ENCODE peak calls at places on chromosomes 16 and 17, in four cellular contexts. I, D, F and K are unnamed samples.

GRCh38 chr16:13996778-13997288 is 74.3 kb upstream of the MRTFB start:
- DNase-seq in I (no peak), D (no peak), F (no peak), K (no peak)

GRCh38 chr17:45341389-45342158 is 24.8 kb upstream of the MAP3K14 start:
- DNase-seq in I (peak), D (no peak), F (no peak), K (peak)

GRCh38 chr16:55328611-55329569 is 4.9 kb downstream of the IRX6 start:
- DNase-seq in I (no peak), D (no peak), F (no peak), K (no peak)

GRCh38 chr16:11210260-11210659 is 45.7 kb downstream of the SOCS1 start:
- DNase-seq in I (no peak), D (no peak), F (no peak), K (no peak)

GRCh38 chr16:66159987-66160386 is 206.5 kb upstream of the CDH5 start:
- DNase-seq in I (no peak), D (no peak), F (no peak), K (no peak)

GRCh38 chr16:57528499-57529323 is 7.7 kb downstream of the CCDC102A start:
- DNase-seq in I (peak), D (no peak), F (no peak), K (peak)

GRCh38 chr17:7835818-7836595 is 2.0 kb downstream of the KDM6B start:
- DNase-seq in I (peak), D (no peak), F (no peak), K (no peak)

GRCh38 chr17:47812146-47812920 is 9.3 kb downstream of the OSBPL7 start:
- DNase-seq in I (no peak), D (no peak), F (no peak), K (no peak)

GRCh38 chr17:70208825-70209555 is 39.7 kb downstream of the KCNJ2 start:
- DNase-seq in I (no peak), D (no peak), F (no peak), K (no peak)

GRCh38 chr17:42554250-42555121 is 1.8 kb downstream of the HSD17B1 start:
- DNase-seq in I (peak), D (peak), F (peak), K (peak)

GRCh38 chr16:72092832-72093447 is 480 bp downstream of the TXNL4B start:
- DNase-seq in I (no peak), D (no peak), F (no peak), K (no peak)

GRCh38 chr16:27640277-27640600 is 90.3 kb downstream of the KATNIP start:
- DNase-seq in I (no peak), D (no peak), F (no peak), K (no peak)

GRCh38 chr17:52106638-52107261 is 51.8 kb downstream of the CA10 start:
- DNase-seq in I (peak), D (peak), F (no peak), K (peak)

GRCh38 chr17:79904865-79905264 is 65.6 kb upstream of the CBX4 start:
- DNase-seq in I (no peak), D (no peak), F (no peak), K (no peak)

GRCh38 chr17:81076097-81076754 is 41.3 kb downstream of the BAIAP2 start:
- DNase-seq in I (no peak), D (no peak), F (no peak), K (no peak)

GRCh38 chr17:82424001-82424862 is 5.8 kb upstream of the OGFOD3 start:
- DNase-seq in I (no peak), D (peak), F (no peak), K (no peak)

GRCh38 chr17:14143678-14144077 is 74.4 kb downstream of the COX10 start:
- DNase-seq in I (no peak), D (no peak), F (no peak), K (no peak)

GRCh38 chr16:4979736-4980660 is 21.9 kb downstream of the SEC14L5 start:
- DNase-seq in I (no peak), D (no peak), F (no peak), K (no peak)

GRCh38 chr17:66737524-66737923 is 97.4 kb upstream of the CACNG5 start:
- DNase-seq in I (peak), D (no peak), F (no peak), K (no peak)

GRCh38 chr16:85364323-85365040 is 248.6 kb upstream of the GSE1 start:
- DNase-seq in I (no peak), D (no peak), F (no peak), K (no peak)

GRCh38 chr17:45086346-45086745 is 25.2 kb downstream of the NMT1 start:
- DNase-seq in I (no peak), D (no peak), F (no peak), K (no peak)

GRCh38 chr17:50265212-50265611 is 9.1 kb upstream of the TMEM92 start:
- DNase-seq in I (peak), D (no peak), F (no peak), K (no peak)